ENCODE peak calls at places on chromosome 9, in eight cellular contexts. S is WTC11, L is ovary, X is cerebellum, Y is H54, M is brain microvascular endothelial cell, P is kidney glomerular epithelial cell, R is COR-L47. F is an unnamed sample.

GRCh38 chr9:135241381-135242380 is 154.2 kb downstream of the OLFM1 start:
- DNase-seq in S (peak), L (no peak), X (no peak), Y (no peak), M (no peak), P (no peak), R (no peak), F (no peak)

GRCh38 chr9:122164286-122164685 is 4.6 kb downstream of the MORN5 start:
- DNase-seq in S (no peak), L (peak), X (no peak), Y (no peak), M (no peak), P (no peak), R (no peak), F (no peak)

GRCh38 chr9:123316053-123316718 is 39.8 kb upstream of the CRB2 start:
- DNase-seq in S (no peak), L (no peak), X (no peak), Y (no peak), M (no peak), P (no peak), R (no peak), F (no peak)

GRCh38 chr9:127931092-127931881 is 710 bp upstream of the PIP5KL1 start:
- DNase-seq in S (no peak), L (no peak), X (no peak), Y (peak), M (peak), P (peak), R (no peak), F (no peak)

GRCh38 chr9:14212116-14212515 is 101.8 kb downstream of the NFIB start:
- DNase-seq in S (no peak), L (no peak), X (no peak), Y (no peak), M (no peak), P (peak), R (no peak), F (no peak)

GRCh38 chr9:972512-973294 is 3.8 kb upstream of the DMRT3 start:
- DNase-seq in S (peak), L (no peak), X (no peak), Y (no peak), M (no peak), P (no peak), R (no peak), F (no peak)

GRCh38 chr9:129885018-129885669 is 49.9 kb downstream of the USP20 start:
- DNase-seq in S (peak), L (no peak), X (peak), Y (no peak), M (no peak), P (no peak), R (peak), F (no peak)

GRCh38 chr9:35001803-35002502 is 12.4 kb downstream of the DNAJB5 start:
- DNase-seq in S (no peak), L (no peak), X (no peak), Y (no peak), M (no peak), P (no peak), R (no peak), F (no peak)

GRCh38 chr9:71647094-71647591 is 121.2 kb downstream of the CEMIP2 start:
- DNase-seq in S (no peak), L (peak), X (no peak), Y (peak), M (peak), P (no peak), R (no peak), F (peak)

GRCh38 chr9:81543695-81544094 is 145.7 kb downstream of the TLE1 start:
- DNase-seq in S (no peak), L (no peak), X (no peak), Y (no peak), M (no peak), P (no peak), R (no peak), F (no peak)

GRCh38 chr9:93633492-93634221 is 57.3 kb downstream of the PHF2 start:
- DNase-seq in S (no peak), L (no peak), X (no peak), Y (no peak), M (no peak), P (no peak), R (no peak), F (no peak)

GRCh38 chr9:130956636-130957450 is 17.8 kb upstream of the FIBCD1 start:
- DNase-seq in S (no peak), L (no peak), X (no peak), Y (no peak), M (no peak), P (no peak), R (no peak), F (no peak)

GRCh38 chr9:70403618-70404025 is 10.8 kb downstream of the KLF9 start:
- DNase-seq in S (no peak), L (peak), X (no peak), Y (no peak), M (no peak), P (no peak), R (no peak), F (no peak)

GRCh38 chr9:128420651-128421473 is at the start of gene CERCAM:
- DNase-seq in S (peak), L (peak), X (peak), Y (peak), M (peak), P (peak), R (no peak), F (no peak)

GRCh38 chr9:132125361-132125760 is 36.5 kb upstream of the NTNG2 start:
- DNase-seq in S (peak), L (no peak), X (no peak), Y (no peak), M (no peak), P (no peak), R (no peak), F (no peak)

GRCh38 chr9:71270554-71270953 is 149.1 kb upstream of the TRPM3 start:
- DNase-seq in S (no peak), L (no peak), X (no peak), Y (no peak), M (no peak), P (no peak), R (no peak), F (no peak)

GRCh38 chr9:237858-238345 is 23.2 kb downstream of the DOCK8 start:
- DNase-seq in S (no peak), L (no peak), X (no peak), Y (no peak), M (no peak), P (no peak), R (no peak), F (no peak)

GRCh38 chr9:6811436-6811835 is 53.7 kb downstream of the KDM4C start:
- DNase-seq in S (no peak), L (no peak), X (no peak), Y (no peak), M (no peak), P (no peak), R (peak), F (no peak)

GRCh38 chr9:2722715-2723114 is 5.4 kb downstream of the KCNV2 start:
- DNase-seq in S (no peak), L (no peak), X (no peak), Y (no peak), M (no peak), P (peak), R (no peak), F (no peak)

GRCh38 chr9:110923601-110924000 is 114.7 kb downstream of the LPAR1 start:
- DNase-seq in S (no peak), L (no peak), X (no peak), Y (no peak), M (no peak), P (no peak), R (no peak), F (no peak)

GRCh38 chr9:133250741-133251170 is 24.2 kb downstream of the ABO start:
- DNase-seq in S (no peak), L (no peak), X (no peak), Y (no peak), M (no peak), P (no peak), R (no peak), F (no peak)

GRCh38 chr9:109990541-109990940 is 210.5 kb downstream of the PALM2AKAP2 start:
- DNase-seq in S (no peak), L (no peak), X (no peak), Y (no peak), M (no peak), P (no peak), R (no peak), F (no peak)

GRCh38 chr9:3191715-3192114 is 334.1 kb downstream of the RFX3 start:
- DNase-seq in S (no peak), L (no peak), X (no peak), Y (no peak), M (no peak), P (no peak), R (peak), F (no peak)

GRCh38 chr9:91516061-91516460 is 92.4 kb upstream of the NFIL3 start:
- DNase-seq in S (no peak), L (no peak), X (no peak), Y (no peak), M (no peak), P (no peak), R (no peak), F (peak)

GRCh38 chr9:2872941-2873323 is 29.0 kb upstream of the PUM3 start:
- DNase-seq in S (no peak), L (no peak), X (no peak), Y (no peak), M (no peak), P (no peak), R (peak), F (no peak)

GRCh38 chr9:6739218-6739617 is 18.6 kb upstream of the KDM4C start:
- DNase-seq in S (no peak), L (no peak), X (no peak), Y (no peak), M (no peak), P (peak), R (peak), F (no peak)